ENCODE peak calls at places on chromosome 20, in four cellular contexts. W is GM12878, I is K562, X is HepG2. N is an unnamed sample.

GRCh38 chr20:37821691-37822655 is 81.0 kb upstream of the VSTM2L start:
- DNase-seq in W (no peak), I (no peak), X (no peak), N (no peak)

GRCh38 chr20:36179170-36179945 is 24.8 kb downstream of the EPB41L1 start:
- DNase-seq in W (no peak), I (no peak), X (no peak), N (peak)

GRCh38 chr20:9036593-9036992 is 32.3 kb upstream of the PLCB4 start:
- DNase-seq in W (no peak), I (no peak), X (no peak), N (no peak)

GRCh38 chr20:478949-479429 is 16.7 kb upstream of the TBC1D20 start:
- DNase-seq in W (no peak), I (peak), X (peak), N (peak)

GRCh38 chr20:35307666-35308653 is 15.7 kb upstream of the FAM83C start:
- DNase-seq in W (no peak), I (no peak), X (no peak), N (no peak)

GRCh38 chr20:25079171-25079570 is 2.8 kb downstream of the VSX1 start:
- DNase-seq in W (no peak), I (no peak), X (no peak), N (no peak)

GRCh38 chr20:43843965-43844660 is 70.5 kb upstream of the TOX2 start:
- DNase-seq in W (no peak), I (no peak), X (no peak), N (no peak)

GRCh38 chr20:7722564-7722963 is 217.7 kb downstream of the HAO1 start:
- DNase-seq in W (no peak), I (no peak), X (no peak), N (no peak)

GRCh38 chr20:23309781-23310180 is 40.8 kb upstream of the NXT1 start:
- DNase-seq in W (no peak), I (no peak), X (no peak), N (no peak)

GRCh38 chr20:20664795-20665194 is 47.6 kb downstream of the RALGAPA2 start:
- DNase-seq in W (no peak), I (no peak), X (peak), N (peak)

GRCh38 chr20:12241065-12241464 is 323.4 kb downstream of the BTBD3 start:
- DNase-seq in W (no peak), I (no peak), X (no peak), N (no peak)

GRCh38 chr20:56414842-56415765 is 3.0 kb downstream of the CASS4 start:
- DNase-seq in W (no peak), I (peak), X (no peak), N (no peak)

GRCh38 chr20:16167423-16167822 is 405.8 kb downstream of the KIF16B start:
- DNase-seq in W (no peak), I (no peak), X (no peak), N (no peak)

GRCh38 chr20:58716476-58717277 is 24.1 kb downstream of the NPEPL1 start:
- DNase-seq in W (no peak), I (no peak), X (peak), N (peak)

GRCh38 chr20:43938932-43939761 is 24.5 kb downstream of the TOX2 start:
- DNase-seq in W (no peak), I (no peak), X (peak), N (no peak)

DNA sequence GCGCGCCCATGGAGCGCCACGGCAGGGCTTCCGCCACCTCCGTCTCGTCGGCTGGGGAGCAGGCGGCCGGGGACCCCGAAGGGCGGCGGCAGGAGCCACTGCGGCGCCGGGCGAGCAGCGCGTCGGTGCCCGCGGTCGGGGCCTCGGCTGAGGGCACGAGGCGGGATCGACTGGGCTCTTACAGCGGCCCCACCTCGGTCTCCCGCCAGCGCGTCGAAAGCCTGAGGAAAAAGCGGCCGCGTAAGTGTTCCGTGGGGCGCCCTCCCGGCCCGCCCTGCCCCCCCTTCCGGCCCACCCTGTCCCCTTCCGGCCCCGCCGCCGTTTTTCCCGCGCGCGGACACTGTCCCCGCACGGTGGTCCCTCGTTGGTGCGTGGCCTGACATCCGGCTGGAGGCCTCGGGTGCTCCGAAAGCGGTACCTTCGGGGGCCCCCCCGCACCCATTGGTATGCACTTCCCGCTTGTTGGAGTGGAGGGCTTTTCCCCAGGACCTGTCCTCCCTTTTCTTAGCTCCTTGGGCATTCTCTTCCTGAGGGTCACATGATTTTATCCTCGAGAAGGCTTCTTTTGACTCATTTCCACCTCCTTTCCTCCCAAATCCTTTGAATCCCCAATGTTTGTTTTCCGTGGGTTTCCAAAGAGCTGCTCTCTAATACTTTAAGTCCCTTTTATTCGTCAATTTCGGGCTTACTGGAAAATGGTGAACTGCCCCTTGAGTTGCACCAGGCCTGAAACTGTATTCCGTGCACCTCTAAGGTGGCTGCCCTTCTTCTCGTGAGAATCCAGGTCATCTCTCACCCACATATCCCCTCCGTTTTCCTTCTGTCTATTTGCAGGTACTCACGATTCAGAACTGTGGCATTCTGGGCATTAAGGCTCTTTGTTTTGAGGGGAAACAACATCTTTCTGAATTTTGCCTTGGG is 562 bp downstream of the PANK2 start:
- DNase-seq in W (no peak), I (peak), X (peak), N (peak)
- TF ChIP-seq REST in W (no peak), I (no peak), X (no peak), N (no peak)

GRCh38 chr20:63133481-63134091 is 82.3 kb downstream of the YTHDF1 start:
- DNase-seq in W (no peak), I (no peak), X (no peak), N (no peak)

GRCh38 chr20:63134201-63134612 is 81.7 kb downstream of the YTHDF1 start:
- DNase-seq in W (no peak), I (peak), X (no peak), N (no peak)

GRCh38 chr20:63130654-63131577 is 85.0 kb downstream of the YTHDF1 start:
- DNase-seq in W (no peak), I (no peak), X (no peak), N (no peak)

GRCh38 chr20:63132131-63132714 is 83.7 kb downstream of the YTHDF1 start:
- DNase-seq in W (no peak), I (no peak), X (no peak), N (no peak)

DNA sequence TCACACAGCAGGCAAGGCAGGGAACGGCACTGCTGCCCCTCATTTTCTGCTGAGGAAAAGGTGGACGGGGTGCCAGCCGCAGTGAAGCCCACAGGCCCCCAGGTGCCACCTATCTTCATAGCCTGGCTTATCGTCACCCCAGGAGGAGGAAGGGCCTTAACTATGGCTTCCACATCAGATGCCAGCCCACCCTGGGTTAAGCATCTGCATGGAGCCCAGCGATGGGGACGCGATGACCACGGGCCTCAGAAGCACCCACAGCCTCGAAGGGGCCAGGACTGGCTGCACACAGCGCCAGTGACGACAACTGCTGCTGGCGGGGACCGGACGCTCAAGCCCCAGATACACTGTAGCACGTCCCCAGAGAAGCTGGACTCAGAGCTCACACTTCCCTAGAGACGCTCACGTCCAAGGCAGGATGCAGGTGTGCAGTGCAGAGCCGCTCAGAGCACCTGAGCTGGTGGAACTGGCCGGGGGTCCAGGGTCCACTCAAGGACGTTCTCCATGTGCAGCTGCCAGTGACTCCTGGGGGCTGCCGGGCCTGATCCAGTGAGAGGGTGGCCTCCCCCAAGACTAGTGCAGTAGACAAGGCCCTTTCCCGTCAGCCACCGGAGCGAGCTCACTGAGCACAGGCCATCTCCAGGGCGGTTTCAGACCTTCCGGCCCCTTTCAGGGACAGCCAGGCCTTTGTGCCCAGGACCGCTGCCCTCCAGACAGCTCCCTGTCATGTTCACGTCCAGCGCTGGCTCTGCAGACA is 83.0 kb downstream of the YTHDF1 start:
- DNase-seq in W (no peak), I (no peak), X (no peak), N (no peak)
- TF ChIP-seq MXI1 in W (no peak), I (no peak), X (no peak), N (no peak)

GRCh38 chr20:50953821-50954220 is 4.5 kb downstream of the DPM1 start:
- DNase-seq in W (no peak), I (no peak), X (no peak), N (no peak)
- H3K9ac ChIP-seq in W (no peak), I (no peak), X (no peak), N (no peak)

GRCh38 chr20:63696311-63696627 is 183 bp upstream of the TNFRSF6B start:
- DNase-seq in W (no peak), I (peak), X (no peak), N (no peak)
- TF ChIP-seq REST in W (no peak), I (no peak), X (no peak), N (peak)

GRCh38 chr20:45300961-45301360 is 5.7 kb upstream of the RBPJL start:
- DNase-seq in W (no peak), I (peak), X (peak), N (peak)
- TF ChIP-seq MXI1 in W (no peak), I (no peak), X (no peak), N (no peak)